ENCODE peak calls at places on chromosomes 11 and 22, in seven cellular contexts. M is pancreas, N is Karpas-422, T is tibial nerve, O is neural progenitor cell, C is ovary, P is mesendoderm. H is an unnamed sample.

GRCh38 chr11:57903441-57904123 is 120.1 kb upstream of the OR9Q1 start:
- DNase-seq in M (peak; percentile 21), N (no peak), T (no peak), O (no peak), C (no peak), P (peak; percentile 68), H (no peak)

GRCh38 chr11:86790867-86791849 is 9.2 kb upstream of the PRSS23 start:
- DNase-seq in M (no peak), N (no peak), T (no peak), O (no peak), C (no peak), P (no peak), H (no peak)

GRCh38 chr11:66543263-66544107 is 2.4 kb downstream of the ZDHHC24 start:
- DNase-seq in M (no peak), N (peak; percentile 91), T (no peak), O (peak; percentile 52), C (peak; percentile 67), P (peak; percentile 69), H (no peak)

GRCh38 chr22:27260087-27260730 is 541.3 kb downstream of the MN1 start:
- DNase-seq in M (no peak), N (no peak), T (no peak), O (peak; percentile 94), C (no peak), P (no peak), H (no peak)

GRCh38 chr11:79482800-79483199 is 42.0 kb upstream of the TENM4 start:
- DNase-seq in M (no peak), N (peak; percentile 62), T (no peak), O (no peak), C (no peak), P (no peak), H (peak; percentile 20)

GRCh38 chr22:26977741-26978140 is 320.4 kb downstream of the MIAT start:
- DNase-seq in M (no peak), N (no peak), T (no peak), O (peak; percentile 63), C (no peak), P (no peak), H (peak; percentile 20)

GRCh38 chr11:67998150-67999045 is 5.5 kb downstream of the UNC93B1 start:
- DNase-seq in M (no peak), N (no peak), T (no peak), O (no peak), C (peak; percentile 14), P (no peak), H (no peak)

GRCh38 chr11:3824714-3825472 is 15.9 kb downstream of the RHOG start:
- DNase-seq in M (peak; percentile 61), N (peak; percentile 96), T (peak; percentile 57), O (peak; percentile 81), C (no peak), P (peak; percentile 95), H (peak; percentile 62)

GRCh38 chr11:92211576-92212167 is 12.9 kb upstream of the FAT3 start:
- DNase-seq in M (no peak), N (no peak), T (no peak), O (peak; percentile 79), C (peak; percentile 17), P (peak; percentile 60), H (no peak)

GRCh38 chr11:82521427-82521826 is 212.2 kb downstream of the FAM181B start:
- DNase-seq in M (no peak), N (no peak), T (peak; percentile 52), O (no peak), C (no peak), P (no peak), H (no peak)

GRCh38 chr11:96333076-96333744 is 9.8 kb downstream of the MAML2 start:
- DNase-seq in M (no peak), N (no peak), T (no peak), O (no peak), C (no peak), P (no peak), H (no peak)

GRCh38 chr11:126436209-126436608 is 80.7 kb downstream of the ST3GAL4 start:
- DNase-seq in M (no peak), N (no peak), T (no peak), O (no peak), C (no peak), P (no peak), H (no peak)

DNA sequence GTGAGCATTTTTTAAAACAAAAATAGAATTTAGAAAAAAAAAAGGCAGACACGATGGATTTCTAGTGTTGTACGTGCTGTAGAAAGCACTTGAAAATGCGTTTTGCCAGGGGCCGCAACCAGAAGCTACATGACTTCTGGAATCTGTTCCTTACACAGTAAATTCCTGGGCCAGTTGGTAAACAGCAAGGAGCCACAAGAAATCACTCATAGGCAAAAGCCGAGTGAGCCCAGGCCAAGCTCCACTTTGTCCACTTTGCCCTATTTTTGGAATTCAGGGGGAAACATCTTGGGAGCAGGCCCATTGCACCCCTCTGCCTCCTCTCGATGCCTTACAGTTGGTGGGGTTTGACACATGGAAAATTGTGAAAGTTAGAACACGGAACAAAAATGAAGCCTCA is 4.1 kb upstream of the CELSR1 start:
- DNase-seq in M (no peak), N (no peak), T (no peak), O (no peak), C (no peak), P (no peak), H (no peak)
- H3K27me3 ChIP-seq in M (no peaks in the 10 kb centered on the region), N (no peaks in the 10 kb centered on the region), T (no peaks in the 10 kb centered on the region), O (peaks cover 27% of the 10 kb centered on the region), C (no peaks in the 10 kb centered on the region), P (peaks cover 11% of the 10 kb centered on the region), H (peaks cover 15% of the 10 kb centered on the region)

DNA sequence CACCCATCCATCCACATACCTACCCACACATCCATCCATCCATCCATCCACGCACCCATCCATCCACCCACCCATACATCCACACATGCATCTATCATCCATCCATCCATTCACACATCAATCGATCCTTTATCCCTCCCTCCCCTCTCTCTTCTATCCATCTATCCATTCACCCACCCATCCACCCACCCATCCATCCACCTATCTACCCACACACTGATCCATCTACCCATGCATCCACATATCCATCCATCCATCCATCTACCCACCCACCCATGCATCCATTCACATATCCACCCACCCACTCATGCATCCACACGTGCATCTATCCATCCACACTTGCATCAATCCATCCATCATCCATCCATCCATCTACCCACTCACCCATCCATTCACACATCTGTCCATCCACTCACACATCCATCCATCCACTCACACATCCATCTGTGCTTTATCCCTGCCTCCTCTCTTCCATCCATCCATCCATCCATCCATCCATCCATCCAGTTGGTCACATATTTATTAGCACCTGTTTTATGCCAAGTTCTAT is 366.1 kb downstream of the CTTN start:
- DNase-seq in M (no peak), N (no peak), T (no peak), O (no peak), C (no peak), P (no peak), H (no peak)
- H3K4me1 ChIP-seq in M (no peaks in the 10 kb centered on the region), N (no peaks in the 10 kb centered on the region), T (no peaks in the 10 kb centered on the region), O (no peaks in the 10 kb centered on the region), C (no peaks in the 10 kb centered on the region), P (no peaks in the 10 kb centered on the region), H (no peaks in the 10 kb centered on the region)

GRCh38 chr11:118152552-118153471 is at the start of gene SCN4B:
- DNase-seq in M (peak; percentile 53), N (no peak), T (no peak), O (peak; percentile 93), C (peak; percentile 75), P (peak; percentile 83), H (no peak)

GRCh38 chr11:118152020-118152551 is 537 bp downstream of the SCN4B start:
- DNase-seq in M (no peak), N (no peak), T (no peak), O (no peak), C (no peak), P (no peak), H (no peak)

GRCh38 chr11:118155781-118156530 is 3.3 kb upstream of the SCN4B start:
- DNase-seq in M (no peak), N (no peak), T (no peak), O (no peak), C (no peak), P (no peak), H (no peak)

GRCh38 chr11:118153516-118153915 is 893 bp upstream of the SCN4B start:
- DNase-seq in M (no peak), N (no peak), T (no peak), O (no peak), C (no peak), P (no peak), H (no peak)

DNA sequence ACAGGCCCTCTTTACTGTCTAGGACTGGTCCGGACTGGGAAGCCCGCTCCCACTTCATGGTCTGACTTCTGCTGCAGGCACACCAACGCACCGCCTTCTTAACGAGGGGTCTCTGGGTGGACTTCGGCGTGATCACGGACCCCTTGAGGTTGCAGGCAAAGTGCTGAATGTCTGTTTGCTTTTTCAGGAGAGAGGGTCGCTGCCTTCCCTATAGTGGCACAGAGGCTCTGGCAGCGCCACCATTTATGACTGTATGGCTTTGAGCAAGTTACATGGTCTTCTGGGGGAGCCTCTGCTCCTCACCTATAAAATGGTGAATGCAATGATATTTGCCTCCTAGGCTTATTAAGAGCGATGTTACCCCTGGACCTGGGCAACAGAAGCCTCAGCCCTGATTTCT is 1.4 kb upstream of the SCN4B start:
- DNase-seq in M (no peak), N (no peak), T (no peak), O (no peak), C (no peak), P (no peak), H (no peak)
- H3K27me3 ChIP-seq in M (no peaks in the 10 kb centered on the region), N (no peaks in the 10 kb centered on the region), T (no peaks in the 10 kb centered on the region), O (peaks cover 100% of the 10 kb centered on the region), C (no peaks in the 10 kb centered on the region), P (peaks cover 63% of the 10 kb centered on the region), H (peaks cover 98% of the 10 kb centered on the region)

DNA sequence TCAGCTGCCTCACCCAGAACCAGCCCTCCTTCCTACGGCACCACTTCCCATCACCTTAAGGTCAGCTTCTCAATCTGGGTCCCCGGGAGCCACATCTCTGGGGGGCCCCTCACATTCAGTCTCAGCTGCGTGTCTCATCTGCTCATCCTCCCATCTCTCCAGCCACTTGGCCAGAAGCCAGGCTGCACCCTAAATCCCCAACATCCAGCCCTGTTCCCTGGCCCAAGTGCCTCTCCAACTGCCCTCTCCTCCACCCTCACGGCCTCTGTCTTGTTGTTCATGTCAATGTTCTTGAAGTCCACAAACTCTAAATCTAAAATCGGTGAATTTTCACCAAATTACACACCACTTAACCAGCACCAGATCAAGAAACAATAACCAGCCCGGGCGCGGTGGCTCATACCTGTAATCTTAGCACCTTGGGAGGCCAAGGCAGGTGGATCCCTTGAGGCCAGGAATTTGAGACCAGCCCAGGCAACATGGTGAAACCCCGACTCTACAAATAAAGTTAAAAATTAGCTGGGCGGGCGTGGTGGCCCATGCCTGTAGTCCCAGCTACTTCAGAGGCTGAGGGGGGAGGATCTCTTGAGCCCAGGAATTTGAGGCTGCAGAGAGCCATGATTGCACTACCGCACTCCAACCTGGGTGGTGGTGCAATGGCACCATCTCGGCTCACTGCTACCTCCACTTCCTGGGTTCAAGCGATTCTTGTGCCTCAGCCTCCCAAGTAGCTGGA is 33.7 kb downstream of the A4GALT start:
- DNase-seq in M (no peak), N (no peak), T (no peak), O (no peak), C (no peak), P (no peak), H (no peak)
- H3K4me1 ChIP-seq in M (peaks cover 3% of the 10 kb centered on the region), N (peaks cover 10% of the 10 kb centered on the region), T (peaks cover 53% of the 10 kb centered on the region), O (peaks cover 23% of the 10 kb centered on the region), C (peaks cover 39% of the 10 kb centered on the region), P (peaks cover 5% of the 10 kb centered on the region), H (no peaks in the 10 kb centered on the region)

GRCh38 chr11:19323502-19323901 is 82.8 kb upstream of the E2F8 start:
- DNase-seq in M (no peak), N (no peak), T (no peak), O (no peak), C (no peak), P (no peak), H (peak; percentile 43)
- H3K27me3 ChIP-seq in M (no peaks in the 10 kb centered on the region), N (no peaks in the 10 kb centered on the region), T (no peaks in the 10 kb centered on the region), O (peaks cover 14% of the 10 kb centered on the region), C (no peaks in the 10 kb centered on the region), P (no peaks in the 10 kb centered on the region), H (no peaks in the 10 kb centered on the region)

GRCh38 chr11:70525466-70525865 is 127.1 kb downstream of the CTTN start:
- DNase-seq in M (no peak), N (no peak), T (no peak), O (no peak), C (no peak), P (no peak), H (no peak)
- H3K4me1 ChIP-seq in M (no peaks in the 10 kb centered on the region), N (peaks cover 9% of the 10 kb centered on the region), T (no peaks in the 10 kb centered on the region), O (peaks cover 32% of the 10 kb centered on the region), C (no peaks in the 10 kb centered on the region), P (peaks cover 8% of the 10 kb centered on the region), H (no peaks in the 10 kb centered on the region)

H was measured in MM.1S.